ENCODE peak calls at places on chromosome 19, in nine cellular contexts. I, C, Q, J, P, F, Z, D and H are unnamed samples.

GRCh38 chr19:50046649-50047503 is 21.1 kb downstream of the ZNF473 start:
- DNase-seq in I (peak; percentile 38), C (no peak), Q (peak; percentile 63), J (peak; percentile 66), P (peak; percentile 63), F (no peak), Z (no peak), D (peak; percentile 64), H (peak; percentile 94)

GRCh38 chr19:50922316-50922853 is 11.2 kb upstream of the KLK4 start:
- DNase-seq in I (peak; percentile 80), C (peak; percentile 32), Q (peak; percentile 81), J (peak; percentile 74), P (peak; percentile 82), F (peak; percentile 77), Z (peak; percentile 91), D (peak; percentile 91), H (peak; percentile 97)

GRCh38 chr19:34409189-34410164 is 5.3 kb downstream of the PDCD2L start:
- DNase-seq in I (no peak), C (no peak), Q (no peak), J (no peak), P (no peak), F (no peak), Z (no peak), D (no peak), H (no peak)

GRCh38 chr19:40147693-40148347 is 43.4 kb upstream of the MAP3K10 start:
- DNase-seq in I (no peak), C (no peak), Q (peak; percentile 78), J (no peak), P (no peak), F (no peak), Z (peak; percentile 25), D (peak; percentile 70), H (peak; percentile 57)

GRCh38 chr19:28294395-28294794 is 918.6 kb downstream of the UQCRFS1 start:
- DNase-seq in I (no peak), C (no peak), Q (peak; percentile 16), J (no peak), P (peak; percentile 44), F (no peak), Z (no peak), D (no peak), H (no peak)

GRCh38 chr19:40586611-40587010 is 9.9 kb downstream of the SHKBP1 start:
- DNase-seq in I (no peak), C (no peak), Q (no peak), J (no peak), P (no peak), F (no peak), Z (no peak), D (no peak), H (no peak)

GRCh38 chr19:41426952-41427646 is at the start of gene B3GNT8:
- DNase-seq in I (peak; percentile 44), C (peak; percentile 21), Q (peak; percentile 87), J (peak; percentile 46), P (peak; percentile 94), F (peak; percentile 93), Z (peak; percentile 24), D (no peak), H (peak; percentile 82)

GRCh38 chr19:39126593-39127187 is 1.1 kb downstream of the PAK4 start:
- DNase-seq in I (no peak), C (no peak), Q (no peak), J (no peak), P (peak; percentile 84), F (no peak), Z (peak; percentile 81), D (peak; percentile 26), H (peak; percentile 97)

GRCh38 chr19:4803736-4804695 is 12.5 kb downstream of the FEM1A start:
- DNase-seq in I (peak; percentile 91), C (no peak), Q (peak; percentile 66), J (peak; percentile 64), P (peak; percentile 55), F (peak; percentile 79), Z (peak; percentile 77), D (peak; percentile 62), H (peak; percentile 59)

GRCh38 chr19:5949792-5950305 is 28.1 kb downstream of the RANBP3 start:
- DNase-seq in I (no peak), C (no peak), Q (no peak), J (peak; percentile 40), P (no peak), F (no peak), Z (no peak), D (no peak), H (no peak)

GRCh38 chr19:49997709-49998108 is 27.5 kb downstream of the VRK3 start:
- DNase-seq in I (no peak), C (no peak), Q (peak; percentile 61), J (no peak), P (no peak), F (no peak), Z (peak; percentile 41), D (peak; percentile 81), H (peak; percentile 87)

GRCh38 chr19:18479964-18480723 is 41.7 kb downstream of the ELL start:
- DNase-seq in I (no peak), C (no peak), Q (no peak), J (no peak), P (peak; percentile 49), F (peak; percentile 83), Z (no peak), D (no peak), H (no peak)

GRCh38 chr19:18436651-18437478 is 1.1 kb downstream of the ISYNA1 start:
- DNase-seq in I (peak; percentile 69), C (no peak), Q (peak; percentile 46), J (peak; percentile 74), P (peak; percentile 89), F (peak; percentile 90), Z (peak; percentile 84), D (peak; percentile 86), H (peak; percentile 27)

GRCh38 chr19:16445238-16446107 is 26.3 kb downstream of the EPS15L1 start:
- DNase-seq in I (no peak), C (no peak), Q (peak; percentile 86), J (no peak), P (no peak), F (no peak), Z (no peak), D (no peak), H (no peak)

GRCh38 chr19:15249912-15250634 is 17.8 kb upstream of the EPHX3 start:
- DNase-seq in I (no peak), C (peak; percentile 81), Q (no peak), J (no peak), P (peak; percentile 42), F (peak; percentile 84), Z (no peak), D (no peak), H (peak; percentile 35)

GRCh38 chr19:35509861-35510625 is 3.4 kb downstream of the DMKN start:
- DNase-seq in I (peak; percentile 76), C (no peak), Q (peak; percentile 28), J (peak; percentile 77), P (peak; percentile 84), F (peak; percentile 86), Z (peak; percentile 98), D (peak; percentile 64), H (peak; percentile 93)

GRCh38 chr19:30653646-30654386 is 281.6 kb downstream of the ZNF536 start:
- DNase-seq in I (no peak), C (no peak), Q (no peak), J (no peak), P (no peak), F (no peak), Z (no peak), D (no peak), H (no peak)

GRCh38 chr19:5974721-5975387 is 3.1 kb downstream of the RANBP3 start:
- DNase-seq in I (no peak), C (no peak), Q (no peak), J (peak; percentile 36), P (peak; percentile 60), F (peak; percentile 44), Z (no peak), D (no peak), H (no peak)

GRCh38 chr19:45472557-45473365 is 5.0 kb downstream of the FOSB start:
- DNase-seq in I (no peak), C (no peak), Q (no peak), J (peak; percentile 19), P (no peak), F (no peak), Z (no peak), D (no peak), H (peak; percentile 67)

GRCh38 chr19:2207991-2208860 is 27.9 kb downstream of the PLEKHJ1 start:
- DNase-seq in I (no peak), C (peak; percentile 32), Q (peak; percentile 41), J (peak; percentile 17), P (peak; percentile 73), F (no peak), Z (no peak), D (no peak), H (no peak)

GRCh38 chr19:42528354-42529247 is at the start of gene CEACAM1:
- DNase-seq in I (no peak), C (no peak), Q (no peak), J (peak; percentile 34), P (peak; percentile 89), F (no peak), Z (peak; percentile 79), D (peak; percentile 70), H (peak; percentile 95)

GRCh38 chr19:2700660-2701360 is 1.7 kb downstream of the GNG7 start:
- DNase-seq in I (no peak), C (no peak), Q (no peak), J (no peak), P (no peak), F (no peak), Z (no peak), D (no peak), H (no peak)